ENCODE peak calls at places on chromosomes 12 and 14, in eight cellular contexts. One of them, this sample, is unnamed.

GRCh38 chr12:118498171-118498570 is 121.8 kb downstream of the SUDS3 start:
- DNase-seq in GM23338: no peak
- DNase-seq in HCT116: no peak
- DNase-seq in sigmoid colon: peak; percentile 62
- DNase-seq in H1: no peak
- DNase-seq in HL-60: no peak
- DNase-seq in K562: no peak
- DNase-seq in stomach: peak; percentile 58
- DNase-seq in this sample: no peak

GRCh38 chr14:64746298-64747250 is 42.4 kb downstream of the PLEKHG3 start:
- DNase-seq in GM23338: no peak
- DNase-seq in HCT116: no peak
- DNase-seq in sigmoid colon: no peak
- DNase-seq in H1: no peak
- DNase-seq in HL-60: no peak
- DNase-seq in K562: no peak
- DNase-seq in stomach: no peak
- DNase-seq in this sample: no peak

GRCh38 chr12:10965511-10965910 is 21.2 kb downstream of the TAS2R50 start:
- DNase-seq in GM23338: no peak
- DNase-seq in HCT116: no peak
- DNase-seq in sigmoid colon: no peak
- DNase-seq in H1: no peak
- DNase-seq in HL-60: no peak
- DNase-seq in K562: no peak
- DNase-seq in stomach: no peak
- DNase-seq in this sample: no peak

GRCh38 chr14:93089501-93090269 is 26.0 kb downstream of the ITPK1 start:
- DNase-seq in GM23338: no peak
- DNase-seq in HCT116: no peak
- DNase-seq in sigmoid colon: no peak
- DNase-seq in H1: no peak
- DNase-seq in HL-60: no peak
- DNase-seq in K562: no peak
- DNase-seq in stomach: no peak
- DNase-seq in this sample: no peak

GRCh38 chr12:50514526-50515276 is 9.9 kb downstream of the DIP2B start:
- DNase-seq in GM23338: no peak
- DNase-seq in HCT116: no peak
- DNase-seq in sigmoid colon: no peak
- DNase-seq in H1: no peak
- DNase-seq in HL-60: no peak
- DNase-seq in K562: no peak
- DNase-seq in stomach: no peak
- DNase-seq in this sample: no peak

GRCh38 chr12:62438098-62438692 is 28.4 kb upstream of the MON2 start:
- DNase-seq in GM23338: peak; percentile 82
- DNase-seq in HCT116: peak; percentile 44
- DNase-seq in sigmoid colon: no peak
- DNase-seq in H1: peak; percentile 67
- DNase-seq in HL-60: peak; percentile 35
- DNase-seq in K562: peak; percentile 47
- DNase-seq in stomach: peak; percentile 54
- DNase-seq in this sample: no peak

GRCh38 chr12:41264281-41264680 is 76.2 kb downstream of the PDZRN4 start:
- DNase-seq in GM23338: peak; percentile 36
- DNase-seq in HCT116: no peak
- DNase-seq in sigmoid colon: no peak
- DNase-seq in H1: no peak
- DNase-seq in HL-60: no peak
- DNase-seq in K562: no peak
- DNase-seq in stomach: no peak
- DNase-seq in this sample: no peak

GRCh38 chr12:45415393-45415817 is 199.5 kb downstream of the ANO6 start:
- DNase-seq in GM23338: no peak
- DNase-seq in HCT116: peak; percentile 87
- DNase-seq in sigmoid colon: peak; percentile 64
- DNase-seq in H1: no peak
- DNase-seq in HL-60: peak; percentile 52
- DNase-seq in K562: peak; percentile 15
- DNase-seq in stomach: no peak
- DNase-seq in this sample: no peak

GRCh38 chr12:52285172-52285745 is 6.1 kb downstream of the KRT81 start:
- DNase-seq in GM23338: no peak
- DNase-seq in HCT116: no peak
- DNase-seq in sigmoid colon: no peak
- DNase-seq in H1: no peak
- DNase-seq in HL-60: no peak
- DNase-seq in K562: no peak
- DNase-seq in stomach: no peak
- DNase-seq in this sample: no peak

GRCh38 chr12:57765003-57765697 is 1.7 kb downstream of the CYP27B1 start:
- DNase-seq in GM23338: peak; percentile 86
- DNase-seq in HCT116: no peak
- DNase-seq in sigmoid colon: no peak
- DNase-seq in H1: peak; percentile 80
- DNase-seq in HL-60: no peak
- DNase-seq in K562: no peak
- DNase-seq in stomach: peak; percentile 45
- DNase-seq in this sample: no peak

GRCh38 chr12:111129149-111129548 is 208.8 kb upstream of the MYL2 start:
- DNase-seq in GM23338: no peak
- DNase-seq in HCT116: no peak
- DNase-seq in sigmoid colon: no peak
- DNase-seq in H1: no peak
- DNase-seq in HL-60: no peak
- DNase-seq in K562: no peak
- DNase-seq in stomach: no peak
- DNase-seq in this sample: no peak

GRCh38 chr12:100857418-100857817 is 62.8 kb downstream of the ANO4 start:
- DNase-seq in GM23338: no peak
- DNase-seq in HCT116: no peak
- DNase-seq in sigmoid colon: no peak
- DNase-seq in H1: no peak
- DNase-seq in HL-60: no peak
- DNase-seq in K562: no peak
- DNase-seq in stomach: no peak
- DNase-seq in this sample: no peak

GRCh38 chr12:54935235-54935951 is 49.2 kb downstream of the TESPA1 start:
- DNase-seq in GM23338: no peak
- DNase-seq in HCT116: peak; percentile 77
- DNase-seq in sigmoid colon: no peak
- DNase-seq in H1: no peak
- DNase-seq in HL-60: peak; percentile 21
- DNase-seq in K562: peak; percentile 75
- DNase-seq in stomach: no peak
- DNase-seq in this sample: no peak

GRCh38 chr14:77483851-77484250 is 14.8 kb downstream of the ISM2 start:
- DNase-seq in GM23338: no peak
- DNase-seq in HCT116: no peak
- DNase-seq in sigmoid colon: no peak
- DNase-seq in H1: no peak
- DNase-seq in HL-60: no peak
- DNase-seq in K562: no peak
- DNase-seq in stomach: no peak
- DNase-seq in this sample: no peak

GRCh38 chr12:109706747-109707469 is 6.7 kb upstream of the FAM222A start:
- DNase-seq in GM23338: no peak
- DNase-seq in HCT116: no peak
- DNase-seq in sigmoid colon: no peak
- DNase-seq in H1: no peak
- DNase-seq in HL-60: no peak
- DNase-seq in K562: no peak
- DNase-seq in stomach: no peak
- DNase-seq in this sample: no peak

GRCh38 chr14:106436310-106436905 is 910.0 kb downstream of the TMEM121 start:
- DNase-seq in GM23338: peak; percentile 39
- DNase-seq in HCT116: no peak
- DNase-seq in sigmoid colon: no peak
- DNase-seq in H1: peak; percentile 29
- DNase-seq in HL-60: peak; percentile 8
- DNase-seq in K562: peak; percentile 18
- DNase-seq in stomach: no peak
- DNase-seq in this sample: no peak

GRCh38 chr12:13039557-13039956 is 4.6 kb upstream of the FAM234B start:
- DNase-seq in GM23338: no peak
- DNase-seq in HCT116: no peak
- DNase-seq in sigmoid colon: no peak
- DNase-seq in H1: no peak
- DNase-seq in HL-60: no peak
- DNase-seq in K562: no peak
- DNase-seq in stomach: no peak
- DNase-seq in this sample: no peak
- TF ChIP-seq POLR2AphosphoS5 in GM23338: no peak
- TF ChIP-seq POLR2AphosphoS5 in HCT116: no peak
- TF ChIP-seq POLR2AphosphoS5 in sigmoid colon: peak; percentile 57
- TF ChIP-seq POLR2AphosphoS5 in H1: no peak
- TF ChIP-seq POLR2AphosphoS5 in HL-60: no peak
- TF ChIP-seq POLR2AphosphoS5 in K562: no peak
- TF ChIP-seq POLR2AphosphoS5 in stomach: no peak
- TF ChIP-seq POLR2AphosphoS5 in this sample: no peak

GRCh38 chr12:124947561-124948398 is 33.3 kb upstream of the UBC start:
- DNase-seq in GM23338: no peak
- DNase-seq in HCT116: no peak
- DNase-seq in sigmoid colon: no peak
- DNase-seq in H1: no peak
- DNase-seq in HL-60: no peak
- DNase-seq in K562: no peak
- DNase-seq in stomach: no peak
- DNase-seq in this sample: no peak

GRCh38 chr12:124949066-124949465 is 34.6 kb upstream of the UBC start:
- DNase-seq in GM23338: no peak
- DNase-seq in HCT116: no peak
- DNase-seq in sigmoid colon: no peak
- DNase-seq in H1: no peak
- DNase-seq in HL-60: no peak
- DNase-seq in K562: no peak
- DNase-seq in stomach: no peak
- DNase-seq in this sample: no peak

GRCh38 chr12:124946440-124946793 is 32.0 kb upstream of the UBC start:
- DNase-seq in GM23338: no peak
- DNase-seq in HCT116: no peak
- DNase-seq in sigmoid colon: no peak
- DNase-seq in H1: no peak
- DNase-seq in HL-60: no peak
- DNase-seq in K562: no peak
- DNase-seq in stomach: no peak
- DNase-seq in this sample: no peak

GRCh38 chr12:124949779-124950728 is 35.6 kb upstream of the UBC start:
- DNase-seq in GM23338: no peak
- DNase-seq in HCT116: no peak
- DNase-seq in sigmoid colon: no peak
- DNase-seq in H1: no peak
- DNase-seq in HL-60: no peak
- DNase-seq in K562: no peak
- DNase-seq in stomach: no peak
- DNase-seq in this sample: no peak

GRCh38 chr12:124947013-124947412 is 32.6 kb upstream of the UBC start:
- DNase-seq in GM23338: no peak
- DNase-seq in HCT116: no peak
- DNase-seq in sigmoid colon: no peak
- DNase-seq in H1: no peak
- DNase-seq in HL-60: no peak
- DNase-seq in K562: no peak
- DNase-seq in stomach: no peak
- DNase-seq in this sample: no peak
- H3K4me3 ChIP-seq in GM23338: no peak overlapping the region
- H3K4me3 ChIP-seq in HCT116: no peak overlapping the region
- H3K4me3 ChIP-seq in sigmoid colon: no peak overlapping the region
- H3K4me3 ChIP-seq in H1: no peak overlapping the region
- H3K4me3 ChIP-seq in HL-60: no peak overlapping the region
- H3K4me3 ChIP-seq in K562: no peak overlapping the region
- H3K4me3 ChIP-seq in stomach: no peak overlapping the region
- H3K4me3 ChIP-seq in this sample: no peak overlapping the region

GRCh38 chr12:16515666-16516065 is 90.3 kb downstream of the LMO3 start:
- DNase-seq in GM23338: no peak
- DNase-seq in HCT116: no peak
- DNase-seq in sigmoid colon: no peak
- DNase-seq in H1: no peak
- DNase-seq in HL-60: no peak
- DNase-seq in K562: no peak
- DNase-seq in stomach: no peak
- DNase-seq in this sample: no peak
- H3K27ac ChIP-seq in GM23338: no peak overlapping the region
- H3K27ac ChIP-seq in HCT116: no peak overlapping the region
- H3K27ac ChIP-seq in sigmoid colon: no peak overlapping the region
- H3K27ac ChIP-seq in H1: no peak overlapping the region
- H3K27ac ChIP-seq in HL-60: no peak overlapping the region
- H3K27ac ChIP-seq in K562: no peak overlapping the region
- H3K27ac ChIP-seq in stomach: no peak overlapping the region
- H3K27ac ChIP-seq in this sample: no peak overlapping the region

GRCh38 chr14:70917633-70918032 is 10.4 kb downstream of the PCNX1 start:
- DNase-seq in GM23338: no peak
- DNase-seq in HCT116: no peak
- DNase-seq in sigmoid colon: no peak
- DNase-seq in H1: no peak
- DNase-seq in HL-60: no peak
- DNase-seq in K562: no peak
- DNase-seq in stomach: no peak
- DNase-seq in this sample: no peak

GRCh38 chr14:70919774-70920173 is 12.5 kb downstream of the PCNX1 start:
- DNase-seq in GM23338: peak; percentile 25
- DNase-seq in HCT116: no peak
- DNase-seq in sigmoid colon: no peak
- DNase-seq in H1: no peak
- DNase-seq in HL-60: no peak
- DNase-seq in K562: no peak
- DNase-seq in stomach: no peak
- DNase-seq in this sample: no peak

GRCh38 chr14:70916776-70917175 is 9.5 kb downstream of the PCNX1 start:
- DNase-seq in GM23338: no peak
- DNase-seq in HCT116: no peak
- DNase-seq in sigmoid colon: no peak
- DNase-seq in H1: no peak
- DNase-seq in HL-60: no peak
- DNase-seq in K562: no peak
- DNase-seq in stomach: no peak
- DNase-seq in this sample: no peak

GRCh38 chr14:70921669-70922068 is 14.4 kb downstream of the PCNX1 start:
- DNase-seq in GM23338: no peak
- DNase-seq in HCT116: no peak
- DNase-seq in sigmoid colon: no peak
- DNase-seq in H1: no peak
- DNase-seq in HL-60: no peak
- DNase-seq in K562: no peak
- DNase-seq in stomach: no peak
- DNase-seq in this sample: no peak

GRCh38 chr14:70920608-70921007 is 13.3 kb downstream of the PCNX1 start:
- DNase-seq in GM23338: no peak
- DNase-seq in HCT116: no peak
- DNase-seq in sigmoid colon: no peak
- DNase-seq in H1: no peak
- DNase-seq in HL-60: no peak
- DNase-seq in K562: no peak
- DNase-seq in stomach: no peak
- DNase-seq in this sample: no peak
- TF ChIP-seq POLR2AphosphoS5 in GM23338: no peak
- TF ChIP-seq POLR2AphosphoS5 in HCT116: no peak
- TF ChIP-seq POLR2AphosphoS5 in sigmoid colon: no peak
- TF ChIP-seq POLR2AphosphoS5 in H1: no peak
- TF ChIP-seq POLR2AphosphoS5 in HL-60: no peak
- TF ChIP-seq POLR2AphosphoS5 in K562: no peak
- TF ChIP-seq POLR2AphosphoS5 in stomach: no peak
- TF ChIP-seq POLR2AphosphoS5 in this sample: no peak

GRCh38 chr14:71319646-71320045 is 412.4 kb downstream of the PCNX1 start:
- DNase-seq in GM23338: peak; percentile 26
- DNase-seq in HCT116: no peak
- DNase-seq in sigmoid colon: no peak
- DNase-seq in H1: no peak
- DNase-seq in HL-60: no peak
- DNase-seq in K562: no peak
- DNase-seq in stomach: no peak
- DNase-seq in this sample: peak; percentile 28
- H3K4me3 ChIP-seq in GM23338: peak overlapping the region; percentile 77
- H3K4me3 ChIP-seq in HCT116: peak overlapping the region; percentile 81
- H3K4me3 ChIP-seq in sigmoid colon: peak overlapping the region; percentile 96
- H3K4me3 ChIP-seq in H1: peak overlapping the region; percentile 59
- H3K4me3 ChIP-seq in HL-60: peak overlapping the region; percentile 35
- H3K4me3 ChIP-seq in K562: peak overlapping the region; percentile 81
- H3K4me3 ChIP-seq in stomach: peak overlapping the region; percentile 95
- H3K4me3 ChIP-seq in this sample: peak overlapping the region; percentile 78

This sample was measured in breast epithelium.